ENCODE peak calls at places on chromosome 2, in nine cellular contexts. S is stimulated activated CD4-positive, alpha-beta T cell treated with anti-CD3 and anti-CD28 coated beads, TNF-alpha, amount 100 ng/mL, for 4 hours; W is iPS-NIHi11; I is fibroblast of the aortic adventitia; Z is ELR; D is effector memory CD8-positive, alpha-beta T cell; E is anterior cingulate cortex; A is activated CD4-positive, alpha-beta T cell treated with anti-CD3 and anti-CD28 coated beads for 1 hour; G is A549. X is an unnamed sample.

GRCh38 chr2:110662560-110662959 is 15.3 kb downstream of the BUB1 start:
- DNase-seq in W (no peak), G (no peak), D (no peak), E (no peak), S (no peak), A (no peak), I (peak; percentile 6), Z (no peak), X (no peak)

GRCh38 chr2:145380436-145381017 is 860.6 kb upstream of the ZEB2 start:
- DNase-seq in D (no peak), S (no peak), A (no peak), W (no peak), I (peak; percentile 78), E (no peak), Z (peak; percentile 90), G (peak; percentile 2), X (no peak)

GRCh38 chr2:132562245-132562644 is 107.8 kb downstream of the LYPD1 start:
- DNase-seq in Z (peak; percentile 59), S (no peak), E (no peak), W (no peak), G (no peak), D (no peak), I (no peak), A (no peak), X (no peak)

GRCh38 chr2:42855221-42855970 is 63.0 kb upstream of the HAAO start:
- DNase-seq in W (no peak), S (no peak), E (no peak), Z (no peak), D (no peak), A (no peak), I (no peak), G (no peak), X (no peak)

GRCh38 chr2:67256892-67257291 is 140.2 kb upstream of the ETAA1 start:
- DNase-seq in G (no peak), A (no peak), W (no peak), S (no peak), D (no peak), I (peak; percentile 28), E (no peak), Z (peak; percentile 69), X (no peak)

GRCh38 chr2:62340981-62341624 is 145.2 kb downstream of the B3GNT2 start:
- DNase-seq in E (no peak), Z (peak; percentile 13), S (no peak), D (no peak), I (peak; percentile 14), A (no peak), G (no peak), W (no peak), X (no peak)

GRCh38 chr2:226674123-226674522 is 125.5 kb downstream of the IRS1 start:
- DNase-seq in Z (no peak), G (no peak), E (no peak), A (no peak), I (peak; percentile 68), D (no peak), S (no peak), W (no peak), X (no peak)

GRCh38 chr2:15911686-15912085 is 28.7 kb upstream of the MYCN start:
- DNase-seq in A (no peak), E (no peak), W (no peak), D (no peak), G (no peak), Z (no peak), S (no peak), I (no peak), X (no peak)

GRCh38 chr2:170235860-170236638 is 58.1 kb downstream of the MYO3B start:
- DNase-seq in I (peak; percentile 57), A (no peak), Z (peak; percentile 68), D (no peak), G (peak; percentile 16), E (no peak), S (no peak), W (peak; percentile 78), X (peak; percentile 31)

GRCh38 chr2:160006466-160006865 is 55.9 kb downstream of the PLA2R1 start:
- DNase-seq in I (peak; percentile 2), W (no peak), Z (no peak), D (no peak), G (no peak), E (no peak), S (no peak), A (no peak), X (no peak)

GRCh38 chr2:128577141-128577930 is 258.7 kb upstream of the HS6ST1 start:
- DNase-seq in I (no peak), E (peak; percentile 16), Z (no peak), D (no peak), G (no peak), W (no peak), S (no peak), A (no peak), X (no peak)

GRCh38 chr2:149042881-149043280 is 4.4 kb downstream of the LYPD6B start:
- DNase-seq in S (no peak), A (no peak), E (no peak), Z (no peak), D (no peak), W (no peak), I (no peak), G (no peak), X (no peak)

GRCh38 chr2:200471928-200472645 is 37.8 kb downstream of the KCTD18 start:
- DNase-seq in G (no peak), S (no peak), I (no peak), E (no peak), W (no peak), A (no peak), D (no peak), Z (no peak), X (no peak)

GRCh38 chr2:240814946-240815760 is 4.9 kb downstream of the KIF1A start:
- DNase-seq in S (no peak), W (no peak), A (no peak), G (no peak), I (no peak), D (no peak), Z (no peak), E (no peak), X (no peak)

GRCh38 chr2:14565666-14566065 is 66.9 kb upstream of the LRATD1 start:
- DNase-seq in E (no peak), S (no peak), I (no peak), A (no peak), W (no peak), Z (no peak), D (no peak), G (no peak), X (no peak)

GRCh38 chr2:88698498-88699233 is 7.2 kb downstream of the RPIA start:
- DNase-seq in I (no peak), A (no peak), Z (no peak), G (no peak), W (peak; percentile 32), E (no peak), S (no peak), D (no peak), X (no peak)

GRCh38 chr2:203476881-203477280 is 58.2 kb downstream of the RAPH1 start:
- DNase-seq in G (no peak), W (no peak), A (no peak), D (no peak), Z (no peak), E (no peak), S (no peak), I (no peak), X (no peak)